ENCODE peak calls at places on chromosomes 6 and 20, in nine cellular contexts. K is aorta; I is osteocyte; S is NCI-H2081; Q is T-helper 9 cell; D is neural progenitor cell; V is mammary epithelial cell; G is AG09309; J is stimulated activated CD4-positive, alpha-beta T cell treated with anti-CD3 and anti-CD28 coated beads, TNF-alpha, amount 100 ng/mL, for 4 hours. W is an unnamed sample.

GRCh38 chr20:20368414-20369352 is 779 bp downstream of the INSM1 start:
- DNase-seq in I (no peak), D (peak), J (no peak), G (no peak), V (peak), Q (no peak), S (peak), K (no peak), W (peak)

GRCh38 chr6:157143171-157143884 is 180.0 kb downstream of the TMEM242 start:
- DNase-seq in K (no peak), I (no peak), G (peak), J (no peak), Q (no peak), V (no peak), S (peak), D (peak), W (peak)

GRCh38 chr6:50270427-50270826 is 220.7 kb upstream of the DEFB112 start:
- DNase-seq in G (no peak), K (no peak), I (no peak), J (no peak), Q (no peak), D (no peak), V (no peak), S (no peak), W (no peak)

GRCh38 chr6:158785036-158785435 is 34.1 kb downstream of the EZR start:
- DNase-seq in K (no peak), G (no peak), Q (no peak), V (no peak), D (no peak), J (no peak), I (no peak), S (no peak), W (no peak)

GRCh38 chr6:148142821-148143220 is 199.8 kb upstream of the SASH1 start:
- DNase-seq in S (no peak), D (no peak), V (no peak), Q (no peak), K (no peak), I (no peak), J (no peak), G (no peak), W (no peak)

GRCh38 chr20:32453467-32454163 is 95.5 kb downstream of the ASXL1 start:
- DNase-seq in I (no peak), D (no peak), K (peak), J (no peak), G (no peak), Q (no peak), V (no peak), S (no peak), W (no peak)

GRCh38 chr6:21190701-21191588 is 402.6 kb upstream of the SOX4 start:
- DNase-seq in Q (no peak), I (no peak), S (no peak), K (no peak), V (no peak), G (no peak), J (no peak), D (no peak), W (no peak)

GRCh38 chr6:32192608-32193039 is at the start of gene GPSM3:
- DNase-seq in I (no peak), V (no peak), D (no peak), G (no peak), J (no peak), Q (peak), S (no peak), K (no peak), W (no peak)

GRCh38 chr6:45738057-45738455 is 277.6 kb downstream of the CLIC5 start:
- DNase-seq in J (no peak), V (no peak), D (no peak), K (no peak), Q (no peak), G (no peak), I (no peak), S (no peak), W (no peak)